ENCODE peak calls at places on chromosomes 3 and 15, in four cellular contexts. V is amniotic stem cell, O is NT2/D1, Y is lung microvascular endothelial cell. P is an unnamed sample.

GRCh38 chr3:31311571-31311970 is 221.2 kb upstream of the STT3B start:
- DNase-seq in V (no peak), O (no peak), Y (no peak), P (no peak)

GRCh38 chr3:189227249-189227648 is 55.5 kb downstream of the TPRG1 start:
- DNase-seq in V (no peak), O (no peak), Y (no peak), P (no peak)

GRCh38 chr3:42659451-42660130 is 6.1 kb downstream of the ZBTB47 start:
- DNase-seq in V (no peak), O (no peak), Y (no peak), P (no peak)

GRCh38 chr15:82184776-82185175 is 77.8 kb downstream of the EFL1 start:
- DNase-seq in V (no peak), O (no peak), Y (no peak), P (no peak)

GRCh38 chr3:120144267-120144666 is 50.0 kb upstream of the GSK3B start:
- DNase-seq in V (no peak), O (no peak), Y (no peak), P (peak; percentile 20)

GRCh38 chr3:40615110-40615915 is 90.6 kb downstream of the ZNF621 start:
- DNase-seq in V (no peak), O (peak; percentile 79), Y (no peak), P (no peak)

GRCh38 chr15:69793783-69794451 is 303.8 kb downstream of the TLE3 start:
- DNase-seq in V (no peak), O (no peak), Y (no peak), P (no peak)

GRCh38 chr15:20349774-20350498 is 191.7 kb downstream of the GOLGA6L6 start:
- DNase-seq in V (no peak), O (no peak), Y (no peak), P (no peak)

GRCh38 chr3:121660356-121661171 is at the start of gene HCLS1:
- DNase-seq in V (no peak), O (no peak), Y (peak; percentile 55), P (no peak)

GRCh38 chr3:128285042-128285924 is 132.0 kb downstream of the EEFSEC start:
- DNase-seq in V (no peak), O (no peak), Y (no peak), P (no peak)

GRCh38 chr3:55313701-55314100 is 173.4 kb downstream of the WNT5A start:
- DNase-seq in V (no peak), O (no peak), Y (no peak), P (no peak)

GRCh38 chr3:197501496-197501878 is 54.3 kb downstream of the BDH1 start:
- DNase-seq in V (no peak), O (no peak), Y (peak; percentile 48), P (peak; percentile 38)

GRCh38 chr3:28053759-28054158 is 187.7 kb upstream of the CMC1 start:
- DNase-seq in V (peak; percentile 21), O (no peak), Y (no peak), P (peak; percentile 19)

GRCh38 chr3:27166888-27167287 is 202.3 kb downstream of the NEK10 start:
- DNase-seq in V (peak; percentile 96), O (no peak), Y (no peak), P (peak; percentile 95)

GRCh38 chr15:58378241-58379085 is 53.3 kb upstream of the LIPC start:
- DNase-seq in V (no peak), O (no peak), Y (no peak), P (peak; percentile 36)

GRCh38 chr3:174620138-174620537 is 239.0 kb upstream of the NAALADL2 start:
- DNase-seq in V (no peak), O (no peak), Y (no peak), P (peak; percentile 15)

GRCh38 chr15:65343374-65343981 is 34.3 kb downstream of the IGDCC3 start:
- DNase-seq in V (no peak), O (no peak), Y (no peak), P (no peak)

GRCh38 chr3:189999718-190000117 is 121.0 kb downstream of the P3H2 start:
- DNase-seq in V (no peak), O (no peak), Y (no peak), P (peak; percentile 57)

GRCh38 chr3:170360476-170360875 is 3.0 kb downstream of the SKIL start:
- DNase-seq in V (no peak), O (no peak), Y (no peak), P (no peak)

GRCh38 chr15:51830279-51830806 is 890 bp downstream of the TMOD3 start:
- DNase-seq in V (no peak), O (peak; percentile 9), Y (peak; percentile 48), P (peak; percentile 79)

GRCh38 chr3:80213076-80213475 is 445.3 kb upstream of the ROBO1 start:
- DNase-seq in V (no peak), O (no peak), Y (peak; percentile 27), P (no peak)

GRCh38 chr3:188320757-188321156 is 166.8 kb downstream of the LPP start:
- DNase-seq in V (peak; percentile 19), O (no peak), Y (no peak), P (peak; percentile 68)

GRCh38 chr15:66734961-66735908 is 33.2 kb downstream of the SMAD6 start:
- DNase-seq in V (no peak), O (no peak), Y (no peak), P (no peak)

GRCh38 chr3:189132125-189132744 is 39.5 kb upstream of the TPRG1 start:
- DNase-seq in V (peak; percentile 40), O (no peak), Y (peak; percentile 52), P (peak; percentile 92)

GRCh38 chr15:78927077-78927790 is 17.6 kb downstream of the CTSH start:
- DNase-seq in V (no peak), O (no peak), Y (no peak), P (no peak)

GRCh38 chr3:127775398-127776109 is 46.8 kb downstream of the MGLL start:
- DNase-seq in V (peak; percentile 56), O (no peak), Y (peak; percentile 46), P (peak; percentile 73)

GRCh38 chr3:13019243-13019701 is 54.0 kb downstream of the IQSEC1 start:
- DNase-seq in V (peak; percentile 18), O (peak; percentile 72), Y (peak; percentile 40), P (peak; percentile 81)

GRCh38 chr3:69725994-69726571 is 13.2 kb upstream of the MITF start:
- DNase-seq in V (no peak), O (no peak), Y (no peak), P (no peak)

GRCh38 chr3:149554826-149555225 is 80.3 kb downstream of the TM4SF4 start:
- DNase-seq in V (peak; percentile 52), O (no peak), Y (peak; percentile 94), P (peak; percentile 90)

GRCh38 chr3:157159037-157159761 is 748 bp downstream of the CCNL1 start:
- DNase-seq in V (no peak), O (peak; percentile 30), Y (peak; percentile 81), P (peak; percentile 59)

GRCh38 chr3:55508335-55508734 is 21.2 kb upstream of the WNT5A start:
- DNase-seq in V (no peak), O (no peak), Y (no peak), P (no peak)

GRCh38 chr3:111578867-111579266 is 16.3 kb downstream of the ZBED2 start:
- DNase-seq in V (no peak), O (no peak), Y (no peak), P (no peak)

P was measured in astrocyte of the spinal cord.